ENCODE peak calls at places on chromosome 14, in seven cellular contexts. B is kidney, C is breast epithelium, N is foreskin fibroblast, E is PC-9, S is mesothelial cell of epicardium, I is uterus. A is an unnamed sample.

GRCh38 chr14:29442720-29443119 is 484.9 kb downstream of the PRKD1 start:
- DNase-seq in C (no peak), B (no peak), N (peak), E (no peak), S (no peak), I (no peak), A (no peak)

GRCh38 chr14:96383445-96383844 is 8.5 kb upstream of the AK7 start:
- DNase-seq in C (no peak), I (no peak), E (no peak), N (peak), B (no peak), S (no peak), A (no peak)

GRCh38 chr14:96442355-96442754 is 50.4 kb downstream of the AK7 start:
- DNase-seq in E (no peak), N (no peak), I (no peak), B (no peak), C (no peak), S (no peak), A (no peak)

GRCh38 chr14:71320734-71321555 is 413.7 kb downstream of the PCNX1 start:
- DNase-seq in N (peak), C (peak), E (no peak), B (peak), I (peak), S (peak), A (peak)

GRCh38 chr14:79375336-79375735 is 836.0 kb downstream of the DIO2 start:
- DNase-seq in B (no peak), S (no peak), I (no peak), C (no peak), N (no peak), E (no peak), A (no peak)

GRCh38 chr14:78959674-78960264 is 789.6 kb downstream of the NRXN3 start:
- DNase-seq in C (peak), E (peak), S (peak), B (no peak), N (peak), I (peak), A (peak)

GRCh38 chr14:70281938-70282337 is 77.5 kb downstream of the COX16 start:
- DNase-seq in B (no peak), N (no peak), E (no peak), S (no peak), I (no peak), C (no peak), A (no peak)

GRCh38 chr14:104372390-104373054 is 207.0 kb upstream of the C14orf180 start:
- DNase-seq in E (no peak), S (no peak), B (peak), I (no peak), C (no peak), N (no peak), A (no peak)

GRCh38 chr14:104895786-104896642 is 28.7 kb upstream of the PLD4 start:
- DNase-seq in C (no peak), E (no peak), B (peak), I (peak), N (no peak), S (peak), A (no peak)

GRCh38 chr14:53152627-53152908 is 555 bp downstream of the DDHD1 start:
- DNase-seq in S (no peak), N (no peak), C (no peak), E (no peak), B (peak), I (no peak), A (no peak)

GRCh38 chr14:55562135-55562534 is 17.9 kb upstream of the KTN1 start:
- DNase-seq in I (no peak), B (no peak), S (no peak), C (no peak), E (no peak), N (no peak), A (no peak)

GRCh38 chr14:77302926-77303325 is 17.8 kb downstream of the POMT2 start:
- DNase-seq in N (peak), S (no peak), C (no peak), B (no peak), E (peak), I (no peak), A (peak)

GRCh38 chr14:58780595-58780994 is 142.8 kb downstream of the DACT1 start:
- DNase-seq in S (no peak), E (no peak), I (no peak), C (no peak), N (no peak), B (no peak), A (no peak)

GRCh38 chr14:54343276-54344121 is 53.3 kb upstream of the CDKN3 start:
- DNase-seq in E (no peak), C (no peak), S (no peak), N (peak), B (no peak), I (no peak), A (no peak)

GRCh38 chr14:94129758-94130414 is 482 bp upstream of the IFI27L2 start:
- DNase-seq in S (no peak), I (peak), C (no peak), N (peak), E (no peak), B (no peak), A (peak)

GRCh38 chr14:80973918-80974317 is 18.5 kb downstream of the TSHR start:
- DNase-seq in I (no peak), B (no peak), E (no peak), N (no peak), S (no peak), C (no peak), A (no peak)

GRCh38 chr14:51481643-51482042 is 170.1 kb upstream of the FRMD6 start:
- DNase-seq in I (no peak), N (no peak), C (no peak), B (no peak), E (no peak), S (no peak), A (no peak)

GRCh38 chr14:101708853-101709532 is 52.5 kb upstream of the PPP2R5C start:
- DNase-seq in B (peak), E (peak), C (no peak), S (no peak), N (no peak), I (no peak), A (no peak)

GRCh38 chr14:68279777-68280233 is 460.2 kb downstream of the RAD51B start:
- DNase-seq in B (no peak), I (no peak), S (no peak), E (no peak), N (no peak), C (no peak), A (no peak)

GRCh38 chr14:96297999-96298398 is 42.0 kb downstream of the BDKRB1 start:
- DNase-seq in S (no peak), I (no peak), N (no peak), C (no peak), B (no peak), E (no peak), A (no peak)

GRCh38 chr14:71466251-71466650 is 466.0 kb upstream of the RGS6 start:
- DNase-seq in C (no peak), N (no peak), B (no peak), S (no peak), E (no peak), I (no peak), A (no peak)

GRCh38 chr14:22537436-22538310 is 51.4 kb downstream of the DAD1 start:
- DNase-seq in B (no peak), I (no peak), C (no peak), N (no peak), E (no peak), S (no peak), A (no peak)

GRCh38 chr14:98131406-98131805 is 1140.6 kb downstream of the BCL11B start:
- DNase-seq in N (no peak), I (no peak), B (no peak), C (no peak), S (no peak), E (no peak), A (no peak)

GRCh38 chr14:54676822-54677708 is 110.1 kb downstream of the SAMD4A start:
- DNase-seq in N (peak), I (peak), S (no peak), E (peak), B (no peak), C (no peak), A (peak)

GRCh38 chr14:21723431-21724045 is 49.9 kb upstream of the OR4E1 start:
- DNase-seq in I (no peak), B (no peak), N (no peak), S (no peak), C (no peak), E (no peak), A (peak)

GRCh38 chr14:82720931-82721330 is 1187.3 kb upstream of the SEL1L start:
- DNase-seq in I (no peak), S (no peak), E (no peak), N (no peak), B (no peak), C (no peak), A (no peak)

GRCh38 chr14:97251423-97252155 is 454.4 kb downstream of the VRK1 start:
- DNase-seq in C (no peak), N (no peak), B (no peak), E (no peak), I (no peak), S (no peak), A (no peak)

GRCh38 chr14:94691658-94692029 is 78.3 kb downstream of the GSC start:
- DNase-seq in N (peak), E (no peak), I (no peak), C (no peak), S (no peak), B (no peak), A (no peak)

GRCh38 chr14:89618309-89618708 is 201.3 kb upstream of the FOXN3 start:
- DNase-seq in B (no peak), N (no peak), I (no peak), S (no peak), E (no peak), C (no peak), A (no peak)

GRCh38 chr14:94001501-94002396 is 4.6 kb downstream of the CCDC197 start:
- DNase-seq in N (peak), I (peak), C (peak), B (no peak), S (no peak), E (peak), A (peak)

GRCh38 chr14:22088614-22089359 is 415.2 kb upstream of the OR4E1 start:
- DNase-seq in C (no peak), B (no peak), S (no peak), N (no peak), E (peak), I (no peak), A (no peak)

GRCh38 chr14:90373887-90374286 is 22.9 kb upstream of the CALM1 start:
- DNase-seq in E (no peak), B (no peak), N (no peak), I (no peak), C (no peak), S (no peak), A (no peak)

GRCh38 chr14:69574266-69574953 is at the start of gene CCDC177:
- DNase-seq in S (peak), I (peak), C (peak), E (peak), N (peak), B (peak), A (peak)

GRCh38 chr14:73662439-73663056 is 17.8 kb downstream of the DNAL1 start:
- DNase-seq in B (no peak), N (peak), C (no peak), E (peak), S (no peak), I (peak), A (peak)
- TF ChIP-seq CTCF in B (no peak), N (peak), C (no peak), E (peak), S (no peak), I (peak), A (peak)

GRCh38 chr14:99133563-99134332 is 138.2 kb downstream of the BCL11B start:
- DNase-seq in C (peak), I (peak), E (no peak), B (peak), S (no peak), N (no peak), A (no peak)
- TF ChIP-seq CTCF in C (no peak), I (no peak), E (no peak), B (no peak), S (no peak), N (no peak), A (no peak)

GRCh38 chr14:65604535-65604934 is 192.0 kb downstream of the FUT8 start:
- DNase-seq in B (no peak), S (no peak), E (no peak), C (no peak), N (no peak), I (no peak), A (no peak)
- TF ChIP-seq CTCF in B (no peak), S (no peak), E (no peak), C (no peak), N (no peak), I (no peak), A (no peak)

GRCh38 chr14:30657606-30658163 is 35.6 kb downstream of the SCFD1 start:
- DNase-seq in C (no peak), N (peak), E (no peak), B (no peak), I (no peak), S (no peak), A (no peak)
- TF ChIP-seq CTCF in C (no peak), N (peak), E (peak), B (peak), I (peak), S (peak), A (no peak)

GRCh38 chr14:41488401-41488800 is 118.3 kb upstream of the LRFN5 start:
- DNase-seq in C (no peak), S (no peak), E (no peak), I (no peak), N (no peak), B (no peak), A (no peak)
- TF ChIP-seq CTCF in C (no peak), S (no peak), E (no peak), I (no peak), N (no peak), B (no peak), A (no peak)

GRCh38 chr14:103002578-103003350 is 54.6 kb downstream of the CDC42BPB start:
- DNase-seq in B (peak), E (no peak), I (no peak), N (no peak), S (no peak), C (no peak), A (no peak)
- TF ChIP-seq CTCF in B (no peak), E (peak), I (no peak), N (no peak), S (no peak), C (no peak), A (no peak)